ENCODE peak calls at places on chromosomes 11 and 22, in six cellular contexts. One of them, this sample, is unnamed.
A peak's percentile ranks its signal among the peaks of the same experiment; 100 is the strongest.

GRCh38 chr22:19819911-19820879 is 34.5 kb downstream of the GNB1L start:
- DNase-seq in IMR-90: no peak
- DNase-seq in H9: peak; percentile 25
- DNase-seq in H1: peak; percentile 29
- DNase-seq in trophoblast cell: peak; percentile 20
- DNase-seq in mesendoderm: no peak
- DNase-seq in this sample: no peak

GRCh38 chr11:12056112-12056511 is 47.7 kb upstream of the DKK3 start:
- DNase-seq in IMR-90: no peak
- DNase-seq in H9: no peak
- DNase-seq in H1: no peak
- DNase-seq in trophoblast cell: no peak
- DNase-seq in mesendoderm: no peak
- DNase-seq in this sample: no peak

GRCh38 chr11:73200256-73200655 is 17.8 kb upstream of the P2RY2 start:
- DNase-seq in IMR-90: no peak
- DNase-seq in H9: peak; percentile 66
- DNase-seq in H1: no peak
- DNase-seq in trophoblast cell: peak; percentile 9
- DNase-seq in mesendoderm: peak; percentile 81
- DNase-seq in this sample: no peak

GRCh38 chr22:48753381-48753730 is 1074.3 kb downstream of the BRD1 start:
- DNase-seq in IMR-90: no peak
- DNase-seq in H9: no peak
- DNase-seq in H1: no peak
- DNase-seq in trophoblast cell: no peak
- DNase-seq in mesendoderm: no peak
- DNase-seq in this sample: no peak

GRCh38 chr11:83162377-83162776 is 5.4 kb downstream of the PCF11 start:
- DNase-seq in IMR-90: peak; percentile 16
- DNase-seq in H9: no peak
- DNase-seq in H1: no peak
- DNase-seq in trophoblast cell: no peak
- DNase-seq in mesendoderm: no peak
- DNase-seq in this sample: no peak

GRCh38 chr11:95149659-95150294 is 60.1 kb downstream of the ENDOD1 start:
- DNase-seq in IMR-90: no peak
- DNase-seq in H9: peak; percentile 68
- DNase-seq in H1: peak; percentile 56
- DNase-seq in trophoblast cell: no peak
- DNase-seq in mesendoderm: peak; percentile 88
- DNase-seq in this sample: peak; percentile 79

GRCh38 chr22:27135582-27135981 is 478.2 kb downstream of the MIAT start:
- DNase-seq in IMR-90: peak; percentile 73
- DNase-seq in H9: no peak
- DNase-seq in H1: no peak
- DNase-seq in trophoblast cell: no peak
- DNase-seq in mesendoderm: peak; percentile 34
- DNase-seq in this sample: no peak

GRCh38 chr11:61725632-61726280 is 26.7 kb upstream of the MYRF start:
- DNase-seq in IMR-90: peak; percentile 69
- DNase-seq in H9: no peak
- DNase-seq in H1: no peak
- DNase-seq in trophoblast cell: no peak
- DNase-seq in mesendoderm: no peak
- DNase-seq in this sample: no peak

GRCh38 chr11:110455718-110456117 is 26.0 kb downstream of the FDX1 start:
- DNase-seq in IMR-90: no peak
- DNase-seq in H9: no peak
- DNase-seq in H1: no peak
- DNase-seq in trophoblast cell: no peak
- DNase-seq in mesendoderm: no peak
- DNase-seq in this sample: no peak

GRCh38 chr11:102493524-102493923 is 37.0 kb downstream of the MMP7 start:
- DNase-seq in IMR-90: no peak
- DNase-seq in H9: no peak
- DNase-seq in H1: no peak
- DNase-seq in trophoblast cell: no peak
- DNase-seq in mesendoderm: no peak
- DNase-seq in this sample: no peak

GRCh38 chr11:108872781-108873291 is 208.0 kb downstream of the DDX10 start:
- DNase-seq in IMR-90: peak; percentile 15
- DNase-seq in H9: no peak
- DNase-seq in H1: no peak
- DNase-seq in trophoblast cell: no peak
- DNase-seq in mesendoderm: no peak
- DNase-seq in this sample: no peak

GRCh38 chr22:20494978-20495860 is at the start of gene KLHL22:
- DNase-seq in IMR-90: peak; percentile 26
- DNase-seq in H9: peak; percentile 38
- DNase-seq in H1: peak; percentile 90
- DNase-seq in trophoblast cell: peak; percentile 46
- DNase-seq in mesendoderm: peak; percentile 41
- DNase-seq in this sample: peak; percentile 21

GRCh38 chr11:79013509-79013908 is 427.3 kb downstream of the TENM4 start:
- DNase-seq in IMR-90: peak; percentile 50
- DNase-seq in H9: no peak
- DNase-seq in H1: no peak
- DNase-seq in trophoblast cell: no peak
- DNase-seq in mesendoderm: no peak
- DNase-seq in this sample: no peak

GRCh38 chr11:71209181-71209580 is 43.2 kb downstream of the SHANK2 start:
- DNase-seq in IMR-90: no peak
- DNase-seq in H9: no peak
- DNase-seq in H1: no peak
- DNase-seq in trophoblast cell: no peak
- DNase-seq in mesendoderm: no peak
- DNase-seq in this sample: no peak

GRCh38 chr11:30143098-30143705 is 87.6 kb upstream of the FSHB start:
- DNase-seq in IMR-90: peak; percentile 15
- DNase-seq in H9: peak; percentile 24
- DNase-seq in H1: no peak
- DNase-seq in trophoblast cell: peak; percentile 75
- DNase-seq in mesendoderm: peak; percentile 67
- DNase-seq in this sample: peak; percentile 63

GRCh38 chr22:43288807-43289417 is 54.3 kb downstream of the SCUBE1 start:
- DNase-seq in IMR-90: no peak
- DNase-seq in H9: no peak
- DNase-seq in H1: no peak
- DNase-seq in trophoblast cell: no peak
- DNase-seq in mesendoderm: peak; percentile 19
- DNase-seq in this sample: no peak
- H4K8ac ChIP-seq in IMR-90: no peak overlapping the region
- H4K8ac ChIP-seq in H9: no peak overlapping the region
- H4K8ac ChIP-seq in H1: no peak overlapping the region
- H4K8ac ChIP-seq in trophoblast cell: no peak overlapping the region
- H4K8ac ChIP-seq in mesendoderm: no peak overlapping the region
- H4K8ac ChIP-seq in this sample: no peak overlapping the region

GRCh38 chr11:35013514-35014191 is 97.2 kb downstream of the PDHX start:
- DNase-seq in IMR-90: no peak
- DNase-seq in H9: no peak
- DNase-seq in H1: no peak
- DNase-seq in trophoblast cell: peak; percentile 64
- DNase-seq in mesendoderm: no peak
- DNase-seq in this sample: no peak
- H3K9ac ChIP-seq in IMR-90: no peak overlapping the region
- H3K9ac ChIP-seq in H9: no peak overlapping the region
- H3K9ac ChIP-seq in H1: no peak overlapping the region
- H3K9ac ChIP-seq in trophoblast cell: no peak overlapping the region
- H3K9ac ChIP-seq in mesendoderm: no peak overlapping the region
- H3K9ac ChIP-seq in this sample: no peak overlapping the region

GRCh38 chr11:47328449-47329390 is 23.8 kb downstream of the MYBPC3 start:
- DNase-seq in IMR-90: no peak
- DNase-seq in H9: no peak
- DNase-seq in H1: no peak
- DNase-seq in trophoblast cell: no peak
- DNase-seq in mesendoderm: no peak
- DNase-seq in this sample: no peak
- H3K18ac ChIP-seq in IMR-90: no peak overlapping the region
- H3K18ac ChIP-seq in H9: no peak overlapping the region
- H3K18ac ChIP-seq in H1: no peak overlapping the region
- H3K18ac ChIP-seq in trophoblast cell: no peak overlapping the region
- H3K18ac ChIP-seq in mesendoderm: no peak overlapping the region
- H3K18ac ChIP-seq in this sample: no peak overlapping the region

DNA sequence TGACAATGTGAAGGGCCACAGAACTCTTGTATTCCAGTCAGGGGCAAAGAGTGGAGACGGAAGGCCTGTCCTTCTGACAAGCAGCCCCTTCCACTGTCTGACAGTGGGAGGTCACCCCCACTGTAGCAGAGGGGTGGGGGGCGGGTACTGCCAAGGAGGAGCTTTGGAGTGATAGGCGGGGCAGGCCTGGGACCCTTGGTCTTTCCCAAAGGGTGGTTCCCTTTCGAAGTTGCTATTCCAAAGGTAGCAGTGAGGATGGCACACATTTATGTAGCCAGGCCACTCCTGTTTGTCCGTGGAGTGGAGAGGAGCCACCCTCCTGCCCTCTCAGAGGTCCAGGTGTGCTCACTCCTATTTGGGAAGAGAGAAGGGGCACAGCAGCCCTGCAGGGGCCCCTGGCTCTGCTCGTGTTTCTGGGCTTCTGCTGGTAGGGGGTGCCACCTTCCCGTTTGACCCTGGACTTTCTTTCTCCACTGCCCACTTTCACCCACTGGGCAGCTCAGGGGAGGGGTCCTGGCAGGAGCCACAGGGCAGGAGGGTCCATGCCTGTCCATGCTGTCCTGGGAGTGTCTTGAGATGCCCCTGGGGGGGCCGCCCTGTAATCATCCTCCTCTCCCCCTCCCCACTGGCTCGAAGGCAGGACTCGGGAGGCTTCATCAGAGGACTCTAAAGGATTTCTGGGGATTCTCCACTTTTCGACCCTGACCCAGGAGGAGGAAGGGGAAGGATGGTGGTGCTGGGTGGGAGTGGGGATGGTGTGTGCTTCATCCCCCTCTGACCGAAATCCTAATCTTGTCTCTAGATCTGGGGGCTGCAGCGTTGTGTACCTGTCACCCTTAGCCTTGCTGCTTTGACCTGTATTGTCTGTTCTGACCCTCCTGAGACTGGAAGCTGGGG is 994 bp downstream of the TAGLN start:
- DNase-seq in IMR-90: no peak
- DNase-seq in H9: no peak
- DNase-seq in H1: peak; percentile 50
- DNase-seq in trophoblast cell: no peak
- DNase-seq in mesendoderm: peak; percentile 25
- DNase-seq in this sample: no peak
- H4K8ac ChIP-seq in IMR-90: peak overlapping the region; percentile 96
- H4K8ac ChIP-seq in H9: no peak overlapping the region
- H4K8ac ChIP-seq in H1: peak overlapping the region; percentile 38
- H4K8ac ChIP-seq in trophoblast cell: peak overlapping the region; percentile 85
- H4K8ac ChIP-seq in mesendoderm: no peak overlapping the region
- H4K8ac ChIP-seq in this sample: peak overlapping the region; percentile 3

GRCh38 chr11:127919206-127920000 is 668.0 kb downstream of the ETS1 start:
- DNase-seq in IMR-90: peak; percentile 87
- DNase-seq in H9: no peak
- DNase-seq in H1: no peak
- DNase-seq in trophoblast cell: peak; percentile 47
- DNase-seq in mesendoderm: no peak
- DNase-seq in this sample: no peak
- H3K9ac ChIP-seq in IMR-90: no peak overlapping the region
- H3K9ac ChIP-seq in H9: no peak overlapping the region
- H3K9ac ChIP-seq in H1: no peak overlapping the region
- H3K9ac ChIP-seq in trophoblast cell: no peak overlapping the region
- H3K9ac ChIP-seq in mesendoderm: no peak overlapping the region
- H3K9ac ChIP-seq in this sample: no peak overlapping the region

DNA sequence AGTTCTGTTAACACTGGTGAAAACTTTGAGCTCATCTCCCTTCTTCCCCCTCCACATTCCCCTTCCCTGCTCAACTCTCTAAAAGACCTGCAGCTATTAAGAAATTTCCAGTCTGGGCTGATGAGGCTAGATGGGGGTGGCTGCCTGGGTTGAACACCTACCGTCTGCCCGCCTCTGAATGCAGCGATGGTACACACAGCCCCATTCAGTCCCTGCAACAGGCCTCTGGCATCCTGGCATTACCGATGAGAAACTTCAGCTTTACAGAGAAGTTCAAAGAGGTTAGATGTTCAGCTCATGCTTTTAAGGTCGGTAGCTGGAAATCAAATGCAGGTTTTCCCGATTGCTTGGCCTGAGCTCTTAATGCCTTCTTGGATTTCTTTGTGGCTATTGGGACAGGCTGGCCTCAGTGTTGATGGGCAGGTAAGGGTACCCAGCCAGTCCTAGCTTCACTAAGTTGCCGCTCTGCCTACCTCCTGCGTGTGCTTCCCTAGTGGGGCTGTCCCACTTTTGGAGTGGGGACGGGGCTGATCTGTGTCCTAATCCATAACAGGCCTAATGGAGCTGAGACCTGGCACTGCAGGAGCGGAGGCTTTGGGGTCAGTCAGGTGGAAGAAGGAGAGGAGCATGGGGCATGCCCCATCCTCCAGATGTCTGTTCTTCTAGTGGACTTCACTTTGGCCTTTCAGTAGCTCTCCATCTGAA is 49.1 kb downstream of the ZBTB16 start:
- DNase-seq in IMR-90: no peak
- DNase-seq in H9: no peak
- DNase-seq in H1: no peak
- DNase-seq in trophoblast cell: no peak
- DNase-seq in mesendoderm: no peak
- DNase-seq in this sample: no peak
- H3K18ac ChIP-seq in IMR-90: no peak overlapping the region
- H3K18ac ChIP-seq in H9: no peak overlapping the region
- H3K18ac ChIP-seq in H1: no peak overlapping the region
- H3K18ac ChIP-seq in trophoblast cell: no peak overlapping the region
- H3K18ac ChIP-seq in mesendoderm: no peak overlapping the region
- H3K18ac ChIP-seq in this sample: peak overlapping the region; percentile 61

This sample was measured in neuronal stem cell.